ENCODE peak calls at places on chromosomes 1 and 21, in four cellular contexts. Q is occipital lobe; R is stimulated activated CD4-positive, alpha-beta T cell treated with anti-CD3 and anti-CD28 coated beads, Interleukin-15, amount 100 ng/mL, for 24 hours; V is NCI-H1417. T is an unnamed sample.

GRCh38 chr1:12406218-12407021 is 176.6 kb downstream of the VPS13D start:
- DNase-seq in V (no peak), R (no peak), Q (no peak), T (no peak)

GRCh38 chr1:82920418-82921248 is 1078.3 kb downstream of the TTLL7 start:
- DNase-seq in V (no peak), Q (no peak), R (no peak), T (no peak)

GRCh38 chr1:97271906-97272788 is 550.6 kb downstream of the PTBP2 start:
- DNase-seq in Q (no peak), R (no peak), V (peak; percentile 11), T (no peak)

GRCh38 chr1:248055261-248055660 is 8.6 kb downstream of the OR2L3 start:
- DNase-seq in Q (no peak), R (no peak), V (no peak), T (no peak)

GRCh38 chr1:183417691-183418491 is at the start of gene NMNAT2:
- DNase-seq in R (peak; percentile 15), V (peak; percentile 87), Q (peak; percentile 73), T (no peak)

GRCh38 chr1:150144606-150145005 is 5.1 kb upstream of the PLEKHO1 start:
- DNase-seq in V (no peak), Q (no peak), R (no peak), T (no peak)

GRCh38 chr21:39105341-39105765 is 77.9 kb downstream of the PSMG1 start:
- DNase-seq in R (no peak), Q (no peak), V (no peak), T (no peak)

GRCh38 chr1:97008226-97008625 is 286.6 kb downstream of the PTBP2 start:
- DNase-seq in R (no peak), V (no peak), Q (no peak), T (no peak)

GRCh38 chr1:231553320-231553719 is 24.9 kb downstream of the TSNAX start:
- DNase-seq in V (no peak), R (no peak), Q (no peak), T (no peak)

GRCh38 chr1:193321242-193321842 is 134.9 kb upstream of the B3GALT2 start:
- DNase-seq in Q (no peak), V (peak; percentile 51), R (no peak), T (no peak)

GRCh38 chr21:14050121-14050520 is 160.6 kb downstream of the LIPI start:
- DNase-seq in V (no peak), Q (no peak), R (no peak), T (no peak)

GRCh38 chr1:51313268-51313852 is 17.0 kb downstream of the TTC39A start:
- DNase-seq in Q (no peak), V (no peak), R (no peak), T (no peak)

GRCh38 chr21:46557469-46557868 is 47.4 kb downstream of the S100B start:
- DNase-seq in Q (no peak), V (no peak), R (no peak), T (peak; percentile 58)

GRCh38 chr1:18243503-18244175 is 136.0 kb downstream of the IGSF21 start:
- DNase-seq in V (no peak), Q (no peak), R (no peak), T (no peak)

GRCh38 chr1:224329842-224330753 is at the start of gene NVL:
- DNase-seq in V (peak; percentile 97), R (peak; percentile 88), Q (peak; percentile 73), T (peak; percentile 79)

GRCh38 chr1:35359995-35360394 is 91.5 kb downstream of the ZMYM4 start:
- DNase-seq in R (no peak), V (no peak), Q (no peak), T (no peak)

GRCh38 chr1:37017737-37018136 is 16.6 kb downstream of the GRIK3 start:
- DNase-seq in V (no peak), R (no peak), Q (no peak), T (no peak)

GRCh38 chr1:107990606-107991005 is 25.6 kb upstream of the VAV3 start:
- DNase-seq in R (no peak), Q (no peak), V (no peak), T (no peak)

GRCh38 chr1:224211262-224211962 is 28.4 kb downstream of the DEGS1 start:
- DNase-seq in Q (no peak), V (peak; percentile 83), R (no peak), T (no peak)

GRCh38 chr1:87154351-87154750 is 174.3 kb upstream of the LMO4 start:
- DNase-seq in Q (no peak), R (no peak), V (peak; percentile 49), T (no peak)

GRCh38 chr21:20603236-20603635 is 395.0 kb upstream of the NCAM2 start:
- DNase-seq in R (no peak), V (no peak), Q (no peak), T (no peak)

GRCh38 chr1:151265446-151266236 is 11.1 kb downstream of the PSMD4 start:
- DNase-seq in V (no peak), Q (no peak), R (no peak), T (no peak)

GRCh38 chr1:9442266-9442846 is 96.9 kb upstream of the SLC25A33 start:
- DNase-seq in R (no peak), V (peak; percentile 30), Q (no peak), T (no peak)

GRCh38 chr1:31662463-31662862 is 17.8 kb upstream of the PEF1 start:
- DNase-seq in V (no peak), Q (no peak), R (no peak), T (no peak)

GRCh38 chr1:209645574-209646452 is 6.4 kb downstream of the LAMB3 start:
- DNase-seq in Q (no peak), V (peak; percentile 52), R (no peak), T (no peak)

GRCh38 chr1:9529190-9529589 is 10.1 kb upstream of the SLC25A33 start:
- DNase-seq in R (no peak), V (no peak), Q (no peak), T (no peak)

GRCh38 chr1:93346472-93346991 is 825 bp downstream of the DR1 start:
- DNase-seq in R (peak; percentile 37), V (peak; percentile 60), Q (peak; percentile 18), T (no peak)

GRCh38 chr21:43909736-43910455 is 44.9 kb downstream of the AGPAT3 start:
- DNase-seq in Q (no peak), V (peak; percentile 14), R (no peak), T (no peak)

GRCh38 chr1:112358798-112359408 is 37.1 kb upstream of the CTTNBP2NL start:
- DNase-seq in V (peak; percentile 53), R (peak; percentile 58), Q (peak; percentile 46), T (peak; percentile 92)

GRCh38 chr1:84146375-84147032 is 2.4 kb downstream of the PRKACB start:
- DNase-seq in V (no peak), R (no peak), Q (no peak), T (no peak)

GRCh38 chr1:245378352-245379144 is 223.8 kb downstream of the KIF26B start:
- DNase-seq in V (no peak), R (peak; percentile 25), Q (no peak), T (no peak)

GRCh38 chr1:213082778-213083445 is 31.9 kb downstream of the RPS6KC1 start:
- DNase-seq in Q (no peak), V (no peak), R (no peak), T (no peak)

GRCh38 chr1:166902279-166902678 is 26.2 kb upstream of the TADA1 start:
- DNase-seq in Q (no peak), R (no peak), V (no peak), T (no peak)

GRCh38 chr1:12407050-12407961 is 177.5 kb downstream of the VPS13D start:
- DNase-seq in R (no peak), Q (no peak), V (no peak), T (no peak)

GRCh38 chr1:52582116-52582696 is 20.0 kb upstream of the GPX7 start:
- DNase-seq in R (no peak), V (no peak), Q (no peak), T (no peak)

GRCh38 chr1:36203554-36204346 is 20.5 kb upstream of the THRAP3 start:
- DNase-seq in R (no peak), V (no peak), Q (peak; percentile 30), T (peak; percentile 78)

GRCh38 chr21:34526618-34527290 is 14.7 kb upstream of the KCNE1 start:
- DNase-seq in Q (peak; percentile 27), V (no peak), R (peak; percentile 67), T (peak; percentile 93)

T was measured in right atrium auricular region.